ENCODE peak calls at places on chromosome 22, in four cellular contexts. U is HepG2, B is K562, G is suprapubic skin. S is an unnamed sample.

GRCh38 chr22:24989541-24989951 is 37.0 kb downstream of the KIAA1671 start:
- DNase-seq in U (no peak), B (no peak), G (no peak), S (no peak)

GRCh38 chr22:25745341-25746011 is 3.5 kb downstream of the MYO18B start:
- DNase-seq in U (no peak), B (no peak), G (no peak), S (no peak)

GRCh38 chr22:36644333-36644757 is 59.2 kb downstream of the CACNG2 start:
- DNase-seq in U (peak), B (peak), G (no peak), S (no peak)

GRCh38 chr22:26445577-26446275 is 16.7 kb downstream of the ASPHD2 start:
- DNase-seq in U (no peak), B (no peak), G (no peak), S (peak)

GRCh38 chr22:25039754-25040153 is 87.2 kb downstream of the KIAA1671 start:
- DNase-seq in U (no peak), B (no peak), G (no peak), S (no peak)

GRCh38 chr22:28139993-28140392 is 220.9 kb upstream of the PITPNB start:
- DNase-seq in U (no peak), B (no peak), G (no peak), S (no peak)

GRCh38 chr22:46528121-46528610 is 9.3 kb downstream of the CELSR1 start:
- DNase-seq in U (peak), B (no peak), G (no peak), S (no peak)

GRCh38 chr22:48892571-48893287 is 934.9 kb downstream of the BRD1 start:
- DNase-seq in U (no peak), B (no peak), G (no peak), S (no peak)

GRCh38 chr22:35761037-35761436 is 43.4 kb downstream of the APOL5 start:
- DNase-seq in U (peak), B (peak), G (no peak), S (no peak)

GRCh38 chr22:22090650-22091399 is 108.2 kb upstream of the TOP3B start:
- DNase-seq in U (no peak), B (no peak), G (no peak), S (no peak)

GRCh38 chr22:31496735-31497146 is 405 bp downstream of the SFI1 start:
- DNase-seq in U (no peak), B (peak), G (peak), S (no peak)

GRCh38 chr22:36625102-36625501 is 78.5 kb downstream of the CACNG2 start:
- DNase-seq in U (no peak), B (no peak), G (no peak), S (no peak)

GRCh38 chr22:36439481-36440271 is 41.8 kb downstream of the TXN2 start:
- DNase-seq in U (peak), B (peak), G (no peak), S (no peak)

GRCh38 chr22:25059438-25059837 is 106.9 kb downstream of the KIAA1671 start:
- DNase-seq in U (no peak), B (no peak), G (no peak), S (no peak)

GRCh38 chr22:19109198-19110063 is 12.8 kb downstream of the DGCR2 start:
- DNase-seq in U (peak), B (peak), G (no peak), S (peak)

GRCh38 chr22:36928826-36929535 is 15.6 kb downstream of the CSF2RB start:
- DNase-seq in U (no peak), B (no peak), G (no peak), S (no peak)

GRCh38 chr22:19477321-19478085 is 1.5 kb downstream of the UFD1 start:
- DNase-seq in U (peak), B (no peak), G (no peak), S (no peak)

GRCh38 chr22:46096706-46097230 is 53.6 kb upstream of the PPARA start:
- DNase-seq in U (no peak), B (no peak), G (no peak), S (no peak)

GRCh38 chr22:44780876-44781275 is 28.5 kb downstream of the ARHGAP8 start:
- DNase-seq in U (no peak), B (no peak), G (no peak), S (no peak)

GRCh38 chr22:30867746-30868662 is 100.6 kb downstream of the MORC2 start:
- DNase-seq in U (no peak), B (no peak), G (peak), S (no peak)

GRCh38 chr22:27429476-27429875 is 372.1 kb downstream of the MN1 start:
- DNase-seq in U (no peak), B (no peak), G (no peak), S (no peak)

GRCh38 chr22:37406836-37407235 is 20.4 kb downstream of the ELFN2 start:
- DNase-seq in U (no peak), B (no peak), G (no peak), S (no peak)

GRCh38 chr22:37273126-37273845 is 9.0 kb upstream of the CYTH4 start:
- DNase-seq in U (no peak), B (peak), G (no peak), S (no peak)

GRCh38 chr22:48715511-48715910 is 1112.2 kb downstream of the BRD1 start:
- DNase-seq in U (no peak), B (no peak), G (peak), S (no peak)

GRCh38 chr22:26321469-26321913 is 107.6 kb upstream of the ASPHD2 start:
- DNase-seq in U (no peak), B (peak), G (no peak), S (no peak)

GRCh38 chr22:50628543-50629134 is 687 bp upstream of the ARSA start:
- DNase-seq in U (no peak), B (no peak), G (peak), S (peak)

GRCh38 chr22:50626856-50627451 is 998 bp downstream of the ARSA start:
- DNase-seq in U (no peak), B (no peak), G (peak), S (peak)

GRCh38 chr22:50626314-50626855 is 1.6 kb downstream of the ARSA start:
- DNase-seq in U (no peak), B (no peak), G (no peak), S (peak)

GRCh38 chr22:50627452-50627913 is 469 bp downstream of the ARSA start:
- DNase-seq in U (peak), B (no peak), G (no peak), S (peak)

GRCh38 chr22:50627914-50628542 is at the start of gene ARSA:
- DNase-seq in U (peak), B (peak), G (peak), S (peak)
- TF ChIP-seq POLR2AphosphoS5 in U (peak), B (no peak), G (no peak), S (peak)

DNA sequence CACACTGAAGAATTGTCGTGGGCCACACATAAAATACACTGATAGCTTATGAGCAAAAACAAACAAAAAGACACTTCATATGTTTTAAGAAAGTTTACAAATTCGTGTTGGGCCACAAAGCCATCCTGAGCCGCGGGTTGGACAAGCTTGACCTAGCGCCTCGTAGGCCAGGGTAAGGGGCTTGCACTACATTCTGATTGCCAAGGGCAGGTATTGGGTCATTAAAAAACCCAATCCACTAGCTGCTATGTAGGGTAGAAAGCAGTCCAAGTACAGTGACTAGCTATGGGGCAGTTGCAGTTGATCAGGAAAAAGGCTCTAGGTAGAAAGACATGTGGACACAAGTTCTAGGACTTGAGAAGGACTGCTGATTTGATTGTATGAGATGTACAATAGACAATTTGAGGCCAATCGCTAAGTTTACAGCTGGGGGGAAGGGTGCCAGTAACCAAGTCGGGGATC is 14.0 kb downstream of the KDELR3 start:
- DNase-seq in U (no peak), B (no peak), G (no peak), S (no peak)
- TF ChIP-seq POLR2A in U (no peak), B (no peak), G (no peak), S (no peak)

GRCh38 chr22:42697542-42698013 is 23.1 kb downstream of the A4GALT start:
- DNase-seq in U (peak), B (no peak), G (peak), S (peak)
- TF ChIP-seq EP300 in U (no peak), B (no peak), G (no peak), S (peak)

DNA sequence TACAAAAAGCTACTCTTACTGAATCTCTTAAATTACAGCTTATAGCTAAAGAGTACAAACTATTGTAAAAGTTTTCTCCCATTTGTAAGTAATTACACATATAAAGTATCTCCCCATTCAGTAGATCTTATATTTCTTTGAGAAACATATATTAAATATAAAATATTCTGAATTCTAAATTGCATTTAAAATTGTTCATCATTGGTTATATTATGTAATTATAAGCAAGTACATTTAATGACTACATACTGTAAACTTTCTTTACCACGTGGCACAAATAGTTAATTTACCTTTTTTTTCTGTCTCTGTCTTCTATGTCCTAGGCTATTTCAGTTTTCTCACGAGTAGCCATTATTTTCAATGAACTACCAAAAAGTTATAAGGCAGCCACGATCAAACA is 101.2 kb upstream of the SERPIND1 start:
- DNase-seq in U (no peak), B (no peak), G (no peak), S (no peak)
- TF ChIP-seq POLR2AphosphoS5 in U (no peak), B (no peak), G (no peak), S (no peak)

DNA sequence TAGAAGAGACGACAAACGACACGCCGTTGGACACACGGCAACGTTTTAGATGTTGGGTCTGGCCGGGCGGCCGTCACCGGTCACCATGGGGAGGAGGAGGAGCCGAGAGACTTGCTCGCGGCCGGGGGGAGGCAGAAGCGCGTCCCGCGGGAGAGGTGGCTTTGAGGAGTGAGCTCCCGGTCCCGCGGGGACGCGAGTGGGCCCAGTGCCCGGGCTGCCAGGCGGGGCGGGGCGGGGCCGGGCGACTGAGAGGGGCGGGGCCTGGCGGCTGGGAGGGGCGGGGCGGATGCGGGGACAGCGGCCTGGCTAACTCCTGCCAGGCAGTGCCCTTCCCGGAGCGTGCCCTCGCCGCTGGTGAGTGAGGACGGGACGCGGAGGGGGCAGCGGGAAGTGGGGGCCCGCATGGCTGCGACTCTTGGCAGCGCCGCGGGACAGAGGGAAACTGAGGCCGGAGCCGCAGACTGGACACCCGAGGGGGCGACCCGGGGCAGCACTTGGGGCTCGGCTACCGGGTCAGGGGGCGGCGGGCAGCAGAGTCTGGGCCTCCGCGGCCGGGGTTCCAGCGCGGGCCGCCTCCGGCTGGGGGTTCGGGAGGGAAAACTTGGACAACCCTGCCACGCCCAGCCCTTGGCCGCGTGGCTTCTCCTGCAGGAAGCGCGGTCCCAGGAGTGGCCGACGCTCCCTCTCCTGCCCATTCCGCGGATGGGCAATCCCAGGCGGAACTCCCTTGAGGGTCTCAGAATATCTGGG is at the start of gene TSPO:
- DNase-seq in U (no peak), B (peak), G (peak), S (peak)
- TF ChIP-seq POLR2A in U (no peak), B (no peak), G (no peak), S (no peak)

DNA sequence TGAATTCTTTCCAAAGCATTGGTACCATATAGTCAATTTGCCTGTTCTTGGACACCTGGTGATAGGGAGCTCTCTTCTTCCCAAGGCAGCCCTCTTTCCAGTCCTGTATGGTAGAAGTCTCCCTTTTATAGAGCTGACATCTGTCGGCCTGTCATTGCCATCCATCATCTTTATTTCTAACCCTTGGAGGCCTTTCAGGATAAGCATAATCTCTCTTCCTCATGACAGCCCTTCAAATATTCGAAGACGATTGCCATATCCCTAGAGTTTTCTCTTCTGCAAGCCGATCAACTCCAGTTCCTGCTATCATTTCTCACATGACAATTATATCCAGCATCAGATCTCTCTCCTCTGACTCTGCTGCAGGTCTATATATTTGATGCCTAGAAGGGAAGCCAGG is 32.7 kb upstream of the SYN3 start:
- DNase-seq in U (no peak), B (no peak), G (no peak), S (no peak)
- TF ChIP-seq EP300 in U (no peak), B (no peak), G (no peak), S (no peak)

S was measured in stomach.